ENCODE peak calls at places on chromosomes 4 and X, in four cellular contexts. G is activated T-cell treated with anti-CD3 and anti-CD28 coated beads, Interleukin-2, amount 50 U/mL, for 4 hours; S is substantia nigra; Z is activated CD4-positive, alpha-beta T cell treated with anti-CD3 and anti-CD28 coated beads, Interleukin-2, amount 50 U/mL, for 48 hours. D is an unnamed sample.

GRCh38 chr4:81562093-81562492 is 90.4 kb upstream of the RASGEF1B start:
- DNase-seq in S (no peak), Z (no peak), G (no peak), D (no peak)

GRCh38 chr4:40915318-40916217 is 165.8 kb downstream of the NSUN7 start:
- DNase-seq in Z (peak), G (no peak), S (no peak), D (no peak)

GRCh38 chrX:39477031-39477430 is 620.7 kb downstream of the BCOR start:
- DNase-seq in S (no peak), Z (no peak), G (no peak), D (no peak)

GRCh38 chr4:48370260-48371134 is 29.2 kb downstream of the SLAIN2 start:
- DNase-seq in S (no peak), G (no peak), Z (no peak), D (no peak)

GRCh38 chrX:103571121-103571520 is 14.2 kb upstream of the TCEAL4 start:
- DNase-seq in S (no peak), Z (no peak), G (no peak), D (no peak)

GRCh38 chr4:137608085-137608484 is 75.8 kb upstream of the PCDH18 start:
- DNase-seq in S (no peak), Z (no peak), G (no peak), D (no peak)

GRCh38 chr4:184968784-184969201 is 49.5 kb upstream of the HELT start:
- DNase-seq in S (no peak), G (no peak), Z (no peak), D (no peak)

GRCh38 chr4:149176019-149176418 is 639.6 kb downstream of the IQCM start:
- DNase-seq in G (no peak), S (no peak), Z (no peak), D (no peak)

GRCh38 chrX:46576458-46576857 is 2.9 kb downstream of the CHST7 start:
- DNase-seq in Z (no peak), S (no peak), G (no peak), D (no peak)

GRCh38 chrX:18946157-18946556 is 37.8 kb downstream of the PHKA2 start:
- DNase-seq in G (no peak), S (no peak), Z (no peak), D (no peak)

GRCh38 chr4:148166132-148166531 is 276.1 kb downstream of the NR3C2 start:
- DNase-seq in Z (no peak), S (no peak), G (no peak), D (no peak)

GRCh38 chr4:23877758-23878229 is 12.1 kb downstream of the PPARGC1A start:
- DNase-seq in Z (no peak), S (no peak), G (no peak), D (no peak)

GRCh38 chr4:128468485-128468989 is 180.9 kb upstream of the PGRMC2 start:
- DNase-seq in S (no peak), G (no peak), Z (no peak), D (no peak)

D was measured in activated T-helper 9 cell treated with anti-CD3 and anti-CD28 coated beads, Interleukin-2, amount 50 U/mL, for 16 hours.